ENCODE peak calls at places on chromosome 7, in seven cellular contexts. F is suprapubic skin, Y is HepG2, T is GM12891, W is sigmoid colon, P is H1, O is HCT116. U is an unnamed sample.

GRCh38 chr7:66643395-66643794 is 14.7 kb downstream of the KCTD7 start:
- DNase-seq in F (no peak), Y (no peak), T (no peak), W (no peak), P (no peak), O (no peak), U (no peak)

GRCh38 chr7:17646181-17646956 is 293.9 kb downstream of the SNX13 start:
- DNase-seq in F (no peak), Y (no peak), T (no peak), W (no peak), P (no peak), O (no peak), U (no peak)

GRCh38 chr7:15554744-15555143 is 7.1 kb downstream of the AGMO start:
- DNase-seq in F (no peak), Y (no peak), T (no peak), W (no peak), P (no peak), O (no peak), U (no peak)

GRCh38 chr7:54995631-54996340 is 23.0 kb upstream of the EGFR start:
- DNase-seq in F (no peak), Y (peak; percentile 39), T (no peak), W (no peak), P (no peak), O (peak; percentile 71), U (no peak)

GRCh38 chr7:80146561-80146960 is 11.9 kb downstream of the GNAI1 start:
- DNase-seq in F (no peak), Y (no peak), T (no peak), W (no peak), P (no peak), O (no peak), U (no peak)

GRCh38 chr7:18866359-18867036 is 250.9 kb downstream of the TWIST1 start:
- DNase-seq in F (peak; percentile 89), Y (no peak), T (no peak), W (peak; percentile 87), P (no peak), O (peak; percentile 43), U (no peak)

GRCh38 chr7:129307592-129307991 is 82.8 kb downstream of the AHCYL2 start:
- DNase-seq in F (no peak), Y (no peak), T (no peak), W (no peak), P (no peak), O (no peak), U (no peak)

GRCh38 chr7:111498608-111499007 is 63.7 kb downstream of the IMMP2L start:
- DNase-seq in F (no peak), Y (no peak), T (no peak), W (no peak), P (no peak), O (no peak), U (no peak)

GRCh38 chr7:96723622-96724021 is 14.0 kb upstream of the SEM1 start:
- DNase-seq in F (no peak), Y (no peak), T (no peak), W (no peak), P (no peak), O (no peak), U (no peak)

GRCh38 chr7:23276381-23276780 is 22.8 kb upstream of the MALSU1 start:
- DNase-seq in F (no peak), Y (peak; percentile 38), T (no peak), W (no peak), P (peak; percentile 17), O (no peak), U (no peak)

GRCh38 chr7:100504887-100505611 is 21.3 kb downstream of the NYAP1 start:
- DNase-seq in F (no peak), Y (no peak), T (no peak), W (no peak), P (no peak), O (no peak), U (no peak)

GRCh38 chr7:100148225-100148558 is 526 bp upstream of the LAMTOR4 start:
- DNase-seq in F (no peak), Y (no peak), T (no peak), W (no peak), P (no peak), O (no peak), U (no peak)

GRCh38 chr7:22989646-22990587 is 24.0 kb downstream of the HYCC1 start:
- DNase-seq in F (no peak), Y (no peak), T (no peak), W (no peak), P (no peak), O (no peak), U (no peak)

GRCh38 chr7:38727184-38727940 is 96.2 kb upstream of the AMPH start:
- DNase-seq in F (no peak), Y (no peak), T (no peak), W (no peak), P (no peak), O (no peak), U (no peak)

GRCh38 chr7:128076831-128077271 is 45.6 kb upstream of the LRRC4 start:
- DNase-seq in F (no peak), Y (no peak), T (no peak), W (peak; percentile 85), P (no peak), O (no peak), U (no peak)

GRCh38 chr7:51012569-51013217 is 230.0 kb upstream of the GRB10 start:
- DNase-seq in F (no peak), Y (no peak), T (no peak), W (no peak), P (no peak), O (no peak), U (no peak)

GRCh38 chr7:27961255-27961654 is 219.3 kb downstream of the JAZF1 start:
- DNase-seq in F (no peak), Y (no peak), T (no peak), W (no peak), P (no peak), O (peak; percentile 54), U (no peak)

GRCh38 chr7:13628231-13629001 is 361.1 kb downstream of the ETV1 start:
- DNase-seq in F (no peak), Y (no peak), T (no peak), W (no peak), P (no peak), O (no peak), U (no peak)

GRCh38 chr7:35691827-35692307 is 3.1 kb downstream of the HERPUD2 start:
- DNase-seq in F (no peak), Y (peak; percentile 54), T (no peak), W (no peak), P (no peak), O (no peak), U (no peak)

GRCh38 chr7:85630904-85631582 is 444.2 kb upstream of the SEMA3D start:
- DNase-seq in F (no peak), Y (peak; percentile 5), T (no peak), W (no peak), P (no peak), O (no peak), U (no peak)

GRCh38 chr7:27160147-27160545 is 3.7 kb upstream of the HOXA7 start:
- DNase-seq in F (peak; percentile 75), Y (no peak), T (no peak), W (peak; percentile 69), P (no peak), O (no peak), U (no peak)

GRCh38 chr7:93856319-93856718 is 34.2 kb downstream of the TFPI2 start:
- DNase-seq in F (no peak), Y (no peak), T (no peak), W (no peak), P (no peak), O (no peak), U (no peak)

GRCh38 chr7:4151926-4152549 is 530.1 kb upstream of the FOXK1 start:
- DNase-seq in F (no peak), Y (no peak), T (no peak), W (peak; percentile 81), P (no peak), O (no peak), U (no peak)
- TF ChIP-seq POLR2AphosphoS5 in F (no peak), Y (no peak), T (no peak), W (no peak), P (no peak), O (no peak), U (no peak)

GRCh38 chr7:73758581-73759138 is 11.4 kb downstream of the CLDN3 start:
- DNase-seq in F (no peak), Y (no peak), T (no peak), W (no peak), P (no peak), O (no peak), U (no peak)

GRCh38 chr7:73762659-73762999 is 7.4 kb downstream of the CLDN3 start:
- DNase-seq in F (no peak), Y (no peak), T (no peak), W (no peak), P (no peak), O (no peak), U (no peak)

GRCh38 chr7:73766556-73767229 is 3.4 kb downstream of the CLDN3 start:
- DNase-seq in F (no peak), Y (no peak), T (no peak), W (no peak), P (no peak), O (no peak), U (no peak)

GRCh38 chr7:73761854-73762658 is 8.0 kb downstream of the CLDN3 start:
- DNase-seq in F (no peak), Y (no peak), T (no peak), W (no peak), P (no peak), O (no peak), U (no peak)
- TF ChIP-seq POLR2AphosphoS5 in F (no peak), Y (no peak), T (no peak), W (no peak), P (no peak), O (no peak), U (no peak)

DNA sequence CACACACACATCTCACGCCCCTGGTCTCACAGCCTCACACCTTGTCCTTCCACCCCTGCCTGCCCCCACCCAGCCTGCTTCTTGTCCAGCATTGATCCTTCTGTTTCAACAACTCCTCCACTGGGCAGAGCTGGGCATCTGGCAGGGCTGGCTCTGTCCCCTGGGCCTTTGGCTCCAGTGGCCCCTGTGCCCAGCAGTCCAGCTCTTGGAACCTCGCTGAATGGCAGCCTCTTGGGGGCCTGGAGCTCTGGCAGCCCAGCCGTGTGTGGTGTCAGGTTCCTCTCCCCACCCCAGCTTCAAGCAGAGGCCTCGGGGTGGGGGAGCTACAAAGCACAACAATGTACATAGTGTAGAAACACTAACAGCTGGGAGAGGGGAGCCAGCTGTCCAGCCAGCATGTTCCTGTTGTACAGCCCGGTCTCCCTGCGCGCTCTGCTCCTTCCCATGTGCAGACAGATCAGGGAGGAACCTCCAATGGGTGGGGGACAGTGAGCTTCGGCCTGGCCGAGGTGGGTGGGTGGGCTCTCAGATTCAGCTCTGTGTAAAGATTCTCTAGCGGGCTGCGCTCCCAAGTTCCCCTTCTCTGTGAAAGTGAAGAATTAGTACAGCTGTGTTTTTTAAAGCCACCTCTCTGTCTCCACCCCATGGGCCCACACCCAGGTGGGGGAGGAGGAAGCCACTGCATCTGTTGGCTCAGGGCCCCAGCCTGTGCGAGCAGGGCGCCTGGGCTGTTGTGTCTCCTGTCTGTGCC is 19.4 kb downstream of the ZMIZ2 start:
- DNase-seq in F (peak; percentile 85), Y (no peak), T (peak; percentile 72), W (peak; percentile 93), P (no peak), O (no peak), U (peak; percentile 63)
- TF ChIP-seq POLR2AphosphoS5 in F (no peak), Y (no peak), T (no peak), W (no peak), P (no peak), O (no peak), U (no peak)

DNA sequence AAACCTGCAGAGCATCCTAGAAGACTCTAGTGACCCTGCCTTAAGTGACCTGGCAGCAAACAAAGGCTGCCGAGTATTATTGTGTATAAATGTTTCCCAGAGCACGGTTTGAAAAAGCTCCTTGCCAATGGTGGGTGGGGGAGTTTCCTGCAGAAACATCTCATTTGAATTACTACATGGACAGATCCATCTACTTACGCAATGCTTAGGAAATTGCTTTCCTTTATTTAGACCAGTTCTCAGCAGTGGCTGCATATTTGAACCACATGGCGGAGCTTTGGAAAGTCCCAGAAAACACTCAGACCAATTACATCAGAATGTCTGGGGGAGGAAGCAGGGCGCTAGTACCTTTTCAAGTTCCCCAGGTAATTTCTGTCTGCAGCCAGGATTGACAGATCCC is 560.9 kb downstream of the SDK1 start:
- DNase-seq in F (peak; percentile 81), Y (no peak), T (no peak), W (peak; percentile 67), P (no peak), O (no peak), U (no peak)
- TF ChIP-seq POLR2AphosphoS5 in F (peak; percentile 65), Y (no peak), T (no peak), W (peak; percentile 41), P (no peak), O (no peak), U (no peak)